ENCODE peak calls at places on chromosomes 13 and 19, in ten cellular contexts. W is epithelial cell of prostate, V is Caki2, E is NCI-H1694 treated with DMSO at 0.1 percent for 48 hours, Y is NCI-H187, C is Kasumi-1, M is ACHN, B is NCI-H2081, H is left cardiac atrium, O is progenitor cell of endocrine pancreas. U is an unnamed sample.

GRCh38 chr19:2613507-2614295 is 88.8 kb downstream of the GNG7 start:
- DNase-seq in W (no peak), V (no peak), E (no peak), Y (no peak), C (peak; percentile 20), M (peak; percentile 30), B (no peak), H (peak; percentile 46), O (no peak), U (no peak)

GRCh38 chr19:4098493-4098892 is 25.4 kb downstream of the MAP2K2 start:
- DNase-seq in W (no peak), V (no peak), E (no peak), Y (no peak), C (no peak), M (no peak), B (no peak), H (no peak), O (no peak), U (no peak)

GRCh38 chr13:71866173-71867091 is 572 bp downstream of the DACH1 start:
- DNase-seq in W (no peak), V (peak; percentile 21), E (peak; percentile 54), Y (no peak), C (peak; percentile 25), M (no peak), B (peak; percentile 32), H (peak; percentile 19), O (peak; percentile 42), U (no peak)

GRCh38 chr13:66887088-66887487 is 343.0 kb downstream of the PCDH9 start:
- DNase-seq in W (no peak), V (peak; percentile 72), E (peak; percentile 92), Y (no peak), C (no peak), M (peak; percentile 11), B (peak; percentile 44), H (no peak), O (no peak), U (peak; percentile 21)

GRCh38 chr13:105428816-105429215 is 1106.6 kb downstream of the EFNB2 start:
- DNase-seq in W (no peak), V (no peak), E (no peak), Y (no peak), C (no peak), M (no peak), B (no peak), H (no peak), O (no peak), U (no peak)

GRCh38 chr19:21256722-21257121 is 72.5 kb downstream of the ZNF708 start:
- DNase-seq in W (peak; percentile 36), V (no peak), E (no peak), Y (no peak), C (peak; percentile 0), M (peak; percentile 3), B (peak; percentile 12), H (no peak), O (no peak), U (no peak)

GRCh38 chr19:41862445-41862986 is 2.5 kb downstream of the RPS19 start:
- DNase-seq in W (no peak), V (no peak), E (no peak), Y (no peak), C (no peak), M (no peak), B (no peak), H (no peak), O (no peak), U (no peak)

GRCh38 chr19:30563691-30564090 is 191.5 kb downstream of the ZNF536 start:
- DNase-seq in W (no peak), V (no peak), E (no peak), Y (no peak), C (no peak), M (no peak), B (no peak), H (no peak), O (no peak), U (no peak)

GRCh38 chr19:55485439-55486011 is 537 bp downstream of the NAT14 start:
- DNase-seq in W (no peak), V (no peak), E (no peak), Y (no peak), C (peak; percentile 4), M (no peak), B (peak; percentile 36), H (peak; percentile 37), O (no peak), U (no peak)

GRCh38 chr13:36258831-36259230 is 38.8 kb downstream of the CCDC169 start:
- DNase-seq in W (no peak), V (no peak), E (no peak), Y (no peak), C (no peak), M (no peak), B (no peak), H (no peak), O (no peak), U (no peak)

GRCh38 chr19:15123900-15124299 is 16.7 kb downstream of the SYDE1 start:
- DNase-seq in W (no peak), V (no peak), E (peak; percentile 90), Y (no peak), C (no peak), M (no peak), B (peak; percentile 30), H (peak; percentile 76), O (no peak), U (no peak)

GRCh38 chr13:98910501-98910951 is 67.3 kb downstream of the DOCK9 start:
- DNase-seq in W (peak; percentile 36), V (no peak), E (no peak), Y (no peak), C (no peak), M (peak; percentile 32), B (peak; percentile 42), H (peak; percentile 37), O (no peak), U (peak; percentile 61)

GRCh38 chr19:47215581-47215980 is 15.4 kb downstream of the BBC3 start:
- DNase-seq in W (no peak), V (no peak), E (no peak), Y (no peak), C (no peak), M (no peak), B (no peak), H (no peak), O (no peak), U (no peak)

GRCh38 chr13:67228031-67228430 is 2.1 kb downstream of the PCDH9 start:
- DNase-seq in W (no peak), V (no peak), E (no peak), Y (no peak), C (no peak), M (no peak), B (no peak), H (no peak), O (no peak), U (no peak)

GRCh38 chr13:78137404-78138142 is 218.9 kb upstream of the EDNRB start:
- DNase-seq in W (no peak), V (peak; percentile 52), E (peak; percentile 88), Y (peak; percentile 58), C (peak; percentile 70), M (peak; percentile 71), B (peak; percentile 74), H (no peak), O (no peak), U (peak; percentile 53)

GRCh38 chr13:52356327-52356726 is 49.6 kb downstream of the THSD1 start:
- DNase-seq in W (no peak), V (peak; percentile 79), E (no peak), Y (no peak), C (no peak), M (peak; percentile 60), B (no peak), H (no peak), O (no peak), U (peak; percentile 78)

GRCh38 chr13:26508885-26509284 is 48.6 kb upstream of the WASF3 start:
- DNase-seq in W (peak; percentile 46), V (no peak), E (no peak), Y (no peak), C (no peak), M (no peak), B (no peak), H (peak; percentile 83), O (no peak), U (no peak)

GRCh38 chr19:45976180-45976579 is 2.5 kb upstream of the NOVA2 start:
- DNase-seq in W (no peak), V (no peak), E (peak; percentile 29), Y (no peak), C (no peak), M (no peak), B (no peak), H (no peak), O (no peak), U (no peak)

GRCh38 chr19:47273313-47274070 is 1.2 kb upstream of the INAFM1 start:
- DNase-seq in W (peak; percentile 55), V (peak; percentile 91), E (peak; percentile 68), Y (peak; percentile 52), C (peak; percentile 85), M (peak; percentile 87), B (peak; percentile 66), H (peak; percentile 94), O (peak; percentile 78), U (peak; percentile 78)

U was measured in RCC 7860.